ENCODE peak calls at places on chromosomes 7 and 10, in ten cellular contexts. One of them, this sample, is unnamed.
A peak's percentile ranks its signal among the peaks of the same experiment; 100 is the strongest.

GRCh38 chr10:22537810-22538209 is 176.6 kb downstream of the PIP4K2A start:
- DNase-seq in A549: no peak
- DNase-seq in progenitor cell of endocrine pancreas: no peak
- DNase-seq in AG04450: no peak
- DNase-seq in cardiac muscle cell: no peak
- DNase-seq in cardiac fibroblast: no peak
- DNase-seq in endothelial cell: no peak
- DNase-seq in neural crest cell: no peak
- DNase-seq in nephron progenitor cell: no peak
- DNase-seq in CD8-positive, alpha-beta T cell: no peak
- DNase-seq in this sample: no peak

GRCh38 chr10:32298066-32298812 is 48.7 kb downstream of the EPC1 start:
- DNase-seq in CD8-positive, alpha-beta T cell: no peak
- DNase-seq in A549: peak; percentile 68
- DNase-seq in cardiac muscle cell: peak; percentile 49
- DNase-seq in cardiac fibroblast: peak; percentile 38
- DNase-seq in progenitor cell of endocrine pancreas: no peak
- DNase-seq in AG04450: peak; percentile 23
- DNase-seq in endothelial cell: no peak
- DNase-seq in nephron progenitor cell: no peak
- DNase-seq in neural crest cell: no peak
- DNase-seq in this sample: no peak

GRCh38 chr7:34821965-34822558 is 164.0 kb downstream of the NPSR1 start:
- DNase-seq in cardiac fibroblast: no peak
- DNase-seq in CD8-positive, alpha-beta T cell: no peak
- DNase-seq in nephron progenitor cell: no peak
- DNase-seq in A549: no peak
- DNase-seq in endothelial cell: no peak
- DNase-seq in progenitor cell of endocrine pancreas: no peak
- DNase-seq in neural crest cell: no peak
- DNase-seq in cardiac muscle cell: no peak
- DNase-seq in AG04450: no peak
- DNase-seq in this sample: no peak

GRCh38 chr7:1943933-1944618 is 274.0 kb downstream of the ELFN1 start:
- DNase-seq in A549: no peak
- DNase-seq in neural crest cell: no peak
- DNase-seq in cardiac muscle cell: no peak
- DNase-seq in endothelial cell: no peak
- DNase-seq in nephron progenitor cell: no peak
- DNase-seq in cardiac fibroblast: no peak
- DNase-seq in progenitor cell of endocrine pancreas: no peak
- DNase-seq in CD8-positive, alpha-beta T cell: no peak
- DNase-seq in AG04450: no peak
- DNase-seq in this sample: no peak

GRCh38 chr7:159068893-159069448 is 75.7 kb downstream of the VIPR2 start:
- DNase-seq in progenitor cell of endocrine pancreas: no peak
- DNase-seq in endothelial cell: no peak
- DNase-seq in cardiac fibroblast: no peak
- DNase-seq in cardiac muscle cell: no peak
- DNase-seq in neural crest cell: no peak
- DNase-seq in CD8-positive, alpha-beta T cell: no peak
- DNase-seq in nephron progenitor cell: no peak
- DNase-seq in A549: no peak
- DNase-seq in AG04450: no peak
- DNase-seq in this sample: no peak

GRCh38 chr7:974820-975681 is at the start of gene COX19:
- DNase-seq in A549: peak; percentile 68
- DNase-seq in cardiac fibroblast: peak; percentile 95
- DNase-seq in neural crest cell: peak; percentile 88
- DNase-seq in nephron progenitor cell: peak; percentile 93
- DNase-seq in AG04450: peak; percentile 68
- DNase-seq in endothelial cell: peak; percentile 96
- DNase-seq in progenitor cell of endocrine pancreas: peak; percentile 77
- DNase-seq in cardiac muscle cell: peak; percentile 95
- DNase-seq in CD8-positive, alpha-beta T cell: peak; percentile 90
- DNase-seq in this sample: peak; percentile 93

GRCh38 chr10:77850620-77851231 is 75.8 kb downstream of the DLG5 start:
- DNase-seq in neural crest cell: no peak
- DNase-seq in CD8-positive, alpha-beta T cell: no peak
- DNase-seq in progenitor cell of endocrine pancreas: no peak
- DNase-seq in AG04450: no peak
- DNase-seq in nephron progenitor cell: no peak
- DNase-seq in cardiac fibroblast: no peak
- DNase-seq in cardiac muscle cell: no peak
- DNase-seq in endothelial cell: no peak
- DNase-seq in A549: no peak
- DNase-seq in this sample: no peak

GRCh38 chr10:14839305-14839695 is 1.2 kb downstream of the HSPA14 start:
- DNase-seq in nephron progenitor cell: peak; percentile 9
- DNase-seq in AG04450: no peak
- DNase-seq in endothelial cell: no peak
- DNase-seq in progenitor cell of endocrine pancreas: no peak
- DNase-seq in cardiac fibroblast: no peak
- DNase-seq in cardiac muscle cell: peak; percentile 23
- DNase-seq in CD8-positive, alpha-beta T cell: no peak
- DNase-seq in neural crest cell: no peak
- DNase-seq in A549: no peak
- DNase-seq in this sample: no peak

GRCh38 chr7:122588621-122589020 is 110.3 kb downstream of the RNF133 start:
- DNase-seq in AG04450: no peak
- DNase-seq in endothelial cell: no peak
- DNase-seq in progenitor cell of endocrine pancreas: no peak
- DNase-seq in neural crest cell: no peak
- DNase-seq in nephron progenitor cell: no peak
- DNase-seq in cardiac muscle cell: no peak
- DNase-seq in cardiac fibroblast: no peak
- DNase-seq in CD8-positive, alpha-beta T cell: no peak
- DNase-seq in A549: no peak
- DNase-seq in this sample: no peak

GRCh38 chr7:298375-298702 is 8.4 kb downstream of the FOXL3 start:
- DNase-seq in endothelial cell: no peak
- DNase-seq in AG04450: no peak
- DNase-seq in CD8-positive, alpha-beta T cell: no peak
- DNase-seq in nephron progenitor cell: no peak
- DNase-seq in cardiac muscle cell: no peak
- DNase-seq in progenitor cell of endocrine pancreas: no peak
- DNase-seq in cardiac fibroblast: no peak
- DNase-seq in A549: no peak
- DNase-seq in neural crest cell: no peak
- DNase-seq in this sample: peak; percentile 46

GRCh38 chr7:21915140-21915539 is 30.6 kb downstream of the CDCA7L start:
- DNase-seq in CD8-positive, alpha-beta T cell: no peak
- DNase-seq in endothelial cell: no peak
- DNase-seq in AG04450: no peak
- DNase-seq in progenitor cell of endocrine pancreas: no peak
- DNase-seq in cardiac muscle cell: no peak
- DNase-seq in A549: no peak
- DNase-seq in cardiac fibroblast: no peak
- DNase-seq in neural crest cell: no peak
- DNase-seq in nephron progenitor cell: no peak
- DNase-seq in this sample: no peak

DNA sequence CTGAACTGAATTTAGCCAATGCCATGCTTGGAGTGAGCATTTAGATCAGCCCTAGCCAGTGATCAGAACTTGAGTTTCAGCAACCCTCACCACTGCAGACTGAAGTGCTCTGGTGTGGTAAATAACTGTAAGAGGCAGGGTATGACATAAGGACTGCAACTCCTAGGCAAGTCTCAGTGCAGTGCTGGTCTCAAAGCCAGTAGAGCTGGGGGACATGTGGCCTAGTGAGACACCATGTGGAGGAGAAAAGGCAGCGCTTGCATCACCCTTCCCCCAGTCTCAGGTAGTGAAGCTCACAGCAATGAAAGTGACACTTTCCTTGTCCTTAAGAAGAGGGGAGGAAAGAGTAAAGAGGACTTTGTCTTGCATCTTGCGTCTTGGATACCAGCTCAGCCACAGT is 386.8 kb upstream of the POT1 start:
- DNase-seq in AG04450: no peak
- DNase-seq in endothelial cell: peak; percentile 26
- DNase-seq in A549: no peak
- DNase-seq in nephron progenitor cell: peak; percentile 16
- DNase-seq in progenitor cell of endocrine pancreas: peak; percentile 27
- DNase-seq in cardiac fibroblast: peak; percentile 26
- DNase-seq in CD8-positive, alpha-beta T cell: no peak
- DNase-seq in neural crest cell: no peak
- DNase-seq in cardiac muscle cell: peak; percentile 0
- DNase-seq in this sample: no peak
- TF ChIP-seq CTCF in AG04450: no peak
- TF ChIP-seq CTCF in endothelial cell: no peak
- TF ChIP-seq CTCF in A549: no peak
- TF ChIP-seq CTCF in nephron progenitor cell: no peak
- TF ChIP-seq CTCF in progenitor cell of endocrine pancreas: peak; percentile 55
- TF ChIP-seq CTCF in cardiac fibroblast: no peak
- TF ChIP-seq CTCF in CD8-positive, alpha-beta T cell: no peak
- TF ChIP-seq CTCF in neural crest cell: peak; percentile 51
- TF ChIP-seq CTCF in cardiac muscle cell: no peak
- TF ChIP-seq CTCF in this sample: no peak

GRCh38 chr10:105691811-105692210 is 1050.7 kb downstream of the SORCS3 start:
- DNase-seq in progenitor cell of endocrine pancreas: no peak
- DNase-seq in cardiac muscle cell: no peak
- DNase-seq in AG04450: no peak
- DNase-seq in neural crest cell: peak; percentile 11
- DNase-seq in CD8-positive, alpha-beta T cell: no peak
- DNase-seq in A549: no peak
- DNase-seq in nephron progenitor cell: peak; percentile 22
- DNase-seq in cardiac fibroblast: no peak
- DNase-seq in endothelial cell: peak; percentile 58
- DNase-seq in this sample: no peak
- TF ChIP-seq CTCF in progenitor cell of endocrine pancreas: peak; percentile 59
- TF ChIP-seq CTCF in cardiac muscle cell: no peak
- TF ChIP-seq CTCF in AG04450: no peak
- TF ChIP-seq CTCF in neural crest cell: peak; percentile 71
- TF ChIP-seq CTCF in CD8-positive, alpha-beta T cell: no peak
- TF ChIP-seq CTCF in A549: no peak
- TF ChIP-seq CTCF in nephron progenitor cell: peak; percentile 64
- TF ChIP-seq CTCF in cardiac fibroblast: no peak
- TF ChIP-seq CTCF in endothelial cell: peak; percentile 70
- TF ChIP-seq CTCF in this sample: no peak

GRCh38 chr10:92177546-92177945 is 113.3 kb downstream of the CPEB3 start:
- DNase-seq in AG04450: no peak
- DNase-seq in neural crest cell: no peak
- DNase-seq in cardiac muscle cell: peak; percentile 6
- DNase-seq in endothelial cell: no peak
- DNase-seq in A549: no peak
- DNase-seq in CD8-positive, alpha-beta T cell: no peak
- DNase-seq in cardiac fibroblast: peak; percentile 5
- DNase-seq in nephron progenitor cell: no peak
- DNase-seq in progenitor cell of endocrine pancreas: no peak
- DNase-seq in this sample: no peak

GRCh38 chr10:92180326-92180881 is 110.5 kb downstream of the CPEB3 start:
- DNase-seq in A549: no peak
- DNase-seq in CD8-positive, alpha-beta T cell: no peak
- DNase-seq in endothelial cell: no peak
- DNase-seq in cardiac muscle cell: no peak
- DNase-seq in AG04450: no peak
- DNase-seq in nephron progenitor cell: no peak
- DNase-seq in cardiac fibroblast: no peak
- DNase-seq in neural crest cell: no peak
- DNase-seq in progenitor cell of endocrine pancreas: no peak
- DNase-seq in this sample: no peak

GRCh38 chr10:92184977-92185376 is 105.9 kb downstream of the CPEB3 start:
- DNase-seq in AG04450: no peak
- DNase-seq in progenitor cell of endocrine pancreas: no peak
- DNase-seq in endothelial cell: no peak
- DNase-seq in A549: no peak
- DNase-seq in nephron progenitor cell: no peak
- DNase-seq in cardiac fibroblast: no peak
- DNase-seq in cardiac muscle cell: no peak
- DNase-seq in neural crest cell: no peak
- DNase-seq in CD8-positive, alpha-beta T cell: no peak
- DNase-seq in this sample: no peak

GRCh38 chr10:92183199-92183598 is 107.7 kb downstream of the CPEB3 start:
- DNase-seq in endothelial cell: no peak
- DNase-seq in cardiac muscle cell: no peak
- DNase-seq in AG04450: no peak
- DNase-seq in neural crest cell: no peak
- DNase-seq in A549: no peak
- DNase-seq in progenitor cell of endocrine pancreas: no peak
- DNase-seq in CD8-positive, alpha-beta T cell: no peak
- DNase-seq in nephron progenitor cell: no peak
- DNase-seq in cardiac fibroblast: no peak
- DNase-seq in this sample: no peak

DNA sequence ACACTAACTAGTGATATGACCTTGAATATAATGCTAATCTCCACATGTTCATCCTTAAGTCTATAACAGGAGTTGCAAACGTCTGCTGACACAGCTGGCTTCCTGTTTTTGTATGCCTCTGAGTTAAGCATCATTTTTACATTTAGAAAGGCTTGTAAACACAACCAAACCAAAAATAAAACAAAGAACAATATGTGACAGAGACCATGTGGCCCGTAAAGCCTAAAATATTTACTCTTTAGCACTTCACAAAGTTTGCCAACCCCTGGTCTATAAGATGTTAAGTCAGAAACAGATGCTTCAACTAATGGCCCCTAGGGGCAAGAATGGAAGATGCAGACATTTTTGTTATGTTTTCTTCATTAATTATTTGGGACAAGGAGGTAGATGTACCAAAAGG is 109.3 kb downstream of the CPEB3 start:
- DNase-seq in neural crest cell: no peak
- DNase-seq in CD8-positive, alpha-beta T cell: no peak
- DNase-seq in progenitor cell of endocrine pancreas: no peak
- DNase-seq in AG04450: no peak
- DNase-seq in nephron progenitor cell: no peak
- DNase-seq in A549: peak; percentile 24
- DNase-seq in endothelial cell: no peak
- DNase-seq in cardiac fibroblast: peak; percentile 14
- DNase-seq in cardiac muscle cell: peak; percentile 11
- DNase-seq in this sample: no peak
- TF ChIP-seq CTCF in neural crest cell: peak; percentile 55
- TF ChIP-seq CTCF in CD8-positive, alpha-beta T cell: no peak
- TF ChIP-seq CTCF in progenitor cell of endocrine pancreas: peak; percentile 24
- TF ChIP-seq CTCF in AG04450: peak; percentile 38
- TF ChIP-seq CTCF in nephron progenitor cell: no peak
- TF ChIP-seq CTCF in A549: no peak
- TF ChIP-seq CTCF in endothelial cell: peak; percentile 52
- TF ChIP-seq CTCF in cardiac fibroblast: peak; percentile 45
- TF ChIP-seq CTCF in cardiac muscle cell: peak; percentile 31
- TF ChIP-seq CTCF in this sample: peak; percentile 48

GRCh38 chr7:45311597-45311996 is 154.0 kb downstream of the RAMP3 start:
- DNase-seq in nephron progenitor cell: no peak
- DNase-seq in AG04450: no peak
- DNase-seq in A549: no peak
- DNase-seq in cardiac fibroblast: no peak
- DNase-seq in progenitor cell of endocrine pancreas: no peak
- DNase-seq in endothelial cell: no peak
- DNase-seq in cardiac muscle cell: no peak
- DNase-seq in neural crest cell: no peak
- DNase-seq in CD8-positive, alpha-beta T cell: no peak
- DNase-seq in this sample: no peak

DNA sequence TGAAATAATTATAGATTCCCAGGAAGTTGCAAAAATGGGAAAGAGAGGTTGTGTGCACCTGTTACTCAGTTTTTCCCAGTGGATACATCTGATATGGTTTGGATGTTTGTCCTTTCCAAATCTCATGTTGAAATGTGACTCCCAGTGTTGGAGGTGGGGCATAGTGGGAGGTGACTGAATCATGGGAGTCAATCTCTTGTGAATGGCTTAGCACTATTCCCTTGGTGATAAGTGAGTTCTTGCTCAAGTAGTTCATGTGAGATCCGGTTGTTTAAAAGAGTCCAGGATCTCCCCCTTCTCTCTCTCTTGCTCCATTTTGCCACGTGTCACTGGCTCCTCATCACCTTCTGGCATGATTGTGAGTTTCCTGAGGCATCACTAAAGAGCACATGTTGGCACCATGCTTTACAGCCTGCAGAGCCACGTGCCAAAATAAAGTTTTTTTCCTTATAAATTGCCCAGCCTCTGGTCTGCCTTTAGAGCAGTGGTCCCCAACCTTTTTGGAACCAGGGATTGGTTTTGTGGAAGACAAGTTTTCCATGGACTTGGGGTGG is 149.2 kb downstream of the RAMP3 start:
- DNase-seq in cardiac fibroblast: no peak
- DNase-seq in AG04450: no peak
- DNase-seq in endothelial cell: no peak
- DNase-seq in A549: no peak
- DNase-seq in cardiac muscle cell: no peak
- DNase-seq in progenitor cell of endocrine pancreas: no peak
- DNase-seq in CD8-positive, alpha-beta T cell: no peak
- DNase-seq in nephron progenitor cell: no peak
- DNase-seq in neural crest cell: no peak
- DNase-seq in this sample: no peak
- TF ChIP-seq CTCF in cardiac fibroblast: no peak
- TF ChIP-seq CTCF in AG04450: no peak
- TF ChIP-seq CTCF in endothelial cell: no peak
- TF ChIP-seq CTCF in A549: no peak
- TF ChIP-seq CTCF in cardiac muscle cell: no peak
- TF ChIP-seq CTCF in progenitor cell of endocrine pancreas: no peak
- TF ChIP-seq CTCF in CD8-positive, alpha-beta T cell: no peak
- TF ChIP-seq CTCF in nephron progenitor cell: no peak
- TF ChIP-seq CTCF in neural crest cell: no peak
- TF ChIP-seq CTCF in this sample: no peak